ENCODE peak calls at places on chromosomes 3 and 15, in six cellular contexts. One of them, this sample, is unnamed.

GRCh38 chr3:16520636-16521579 is 7.4 kb upstream of the RFTN1 start:
- DNase-seq in MG63: no peak
- DNase-seq in kidney tubule cell: no peak
- DNase-seq in stimulated activated CD8-positive, alpha-beta memory T cell treated with anti-CD3 and anti-CD28 coated beads, Interleukin-15, amount 100 ng/mL, for 1 hour: no peak
- DNase-seq in HEK293T: no peak
- DNase-seq in substantia nigra: no peak
- DNase-seq in this sample: no peak

GRCh38 chr3:62415312-62415791 is 42.0 kb upstream of the FEZF2 start:
- DNase-seq in HEK293T: peak
- DNase-seq in stimulated activated CD8-positive, alpha-beta memory T cell treated with anti-CD3 and anti-CD28 coated beads, Interleukin-15, amount 100 ng/mL, for 1 hour: no peak
- DNase-seq in substantia nigra: no peak
- DNase-seq in kidney tubule cell: no peak
- DNase-seq in MG63: no peak
- DNase-seq in this sample: no peak

GRCh38 chr3:73141531-73141930 is 80.1 kb downstream of the EBLN2 start:
- DNase-seq in HEK293T: no peak
- DNase-seq in stimulated activated CD8-positive, alpha-beta memory T cell treated with anti-CD3 and anti-CD28 coated beads, Interleukin-15, amount 100 ng/mL, for 1 hour: no peak
- DNase-seq in substantia nigra: no peak
- DNase-seq in kidney tubule cell: no peak
- DNase-seq in MG63: no peak
- DNase-seq in this sample: no peak

GRCh38 chr15:52318729-52319500 is 23.3 kb upstream of the MYO5C start:
- DNase-seq in MG63: no peak
- DNase-seq in substantia nigra: no peak
- DNase-seq in kidney tubule cell: peak
- DNase-seq in stimulated activated CD8-positive, alpha-beta memory T cell treated with anti-CD3 and anti-CD28 coated beads, Interleukin-15, amount 100 ng/mL, for 1 hour: no peak
- DNase-seq in HEK293T: no peak
- DNase-seq in this sample: peak

GRCh38 chr3:153285194-153285641 is 123.2 kb downstream of the RAP2B start:
- DNase-seq in MG63: peak
- DNase-seq in kidney tubule cell: peak
- DNase-seq in stimulated activated CD8-positive, alpha-beta memory T cell treated with anti-CD3 and anti-CD28 coated beads, Interleukin-15, amount 100 ng/mL, for 1 hour: no peak
- DNase-seq in substantia nigra: no peak
- DNase-seq in HEK293T: no peak
- DNase-seq in this sample: peak

GRCh38 chr3:164179110-164179774 is 899.1 kb downstream of the SI start:
- DNase-seq in HEK293T: no peak
- DNase-seq in stimulated activated CD8-positive, alpha-beta memory T cell treated with anti-CD3 and anti-CD28 coated beads, Interleukin-15, amount 100 ng/mL, for 1 hour: no peak
- DNase-seq in kidney tubule cell: no peak
- DNase-seq in substantia nigra: no peak
- DNase-seq in MG63: no peak
- DNase-seq in this sample: no peak

GRCh38 chr3:55183259-55183658 is 255.4 kb upstream of the LRTM1 start:
- DNase-seq in MG63: no peak
- DNase-seq in HEK293T: no peak
- DNase-seq in substantia nigra: no peak
- DNase-seq in stimulated activated CD8-positive, alpha-beta memory T cell treated with anti-CD3 and anti-CD28 coated beads, Interleukin-15, amount 100 ng/mL, for 1 hour: no peak
- DNase-seq in kidney tubule cell: no peak
- DNase-seq in this sample: no peak

GRCh38 chr3:118974356-118975097 is 60.1 kb downstream of the IGSF11 start:
- DNase-seq in kidney tubule cell: no peak
- DNase-seq in stimulated activated CD8-positive, alpha-beta memory T cell treated with anti-CD3 and anti-CD28 coated beads, Interleukin-15, amount 100 ng/mL, for 1 hour: no peak
- DNase-seq in HEK293T: no peak
- DNase-seq in substantia nigra: no peak
- DNase-seq in MG63: no peak
- DNase-seq in this sample: no peak

GRCh38 chr3:134007819-134008218 is 21.9 kb downstream of the SLCO2A1 start:
- DNase-seq in MG63: no peak
- DNase-seq in kidney tubule cell: no peak
- DNase-seq in stimulated activated CD8-positive, alpha-beta memory T cell treated with anti-CD3 and anti-CD28 coated beads, Interleukin-15, amount 100 ng/mL, for 1 hour: no peak
- DNase-seq in substantia nigra: no peak
- DNase-seq in HEK293T: no peak
- DNase-seq in this sample: no peak

GRCh38 chr3:39103324-39103693 is 4.1 kb downstream of the GORASP1 start:
- DNase-seq in HEK293T: no peak
- DNase-seq in substantia nigra: no peak
- DNase-seq in kidney tubule cell: no peak
- DNase-seq in MG63: no peak
- DNase-seq in stimulated activated CD8-positive, alpha-beta memory T cell treated with anti-CD3 and anti-CD28 coated beads, Interleukin-15, amount 100 ng/mL, for 1 hour: no peak
- DNase-seq in this sample: no peak

GRCh38 chr15:92887869-92888268 is 12.3 kb upstream of the CHD2 start:
- DNase-seq in kidney tubule cell: no peak
- DNase-seq in MG63: no peak
- DNase-seq in stimulated activated CD8-positive, alpha-beta memory T cell treated with anti-CD3 and anti-CD28 coated beads, Interleukin-15, amount 100 ng/mL, for 1 hour: no peak
- DNase-seq in substantia nigra: no peak
- DNase-seq in HEK293T: no peak
- DNase-seq in this sample: no peak

GRCh38 chr15:39814487-39814886 is 31.8 kb upstream of the FSIP1 start:
- DNase-seq in HEK293T: no peak
- DNase-seq in MG63: no peak
- DNase-seq in kidney tubule cell: peak
- DNase-seq in substantia nigra: no peak
- DNase-seq in stimulated activated CD8-positive, alpha-beta memory T cell treated with anti-CD3 and anti-CD28 coated beads, Interleukin-15, amount 100 ng/mL, for 1 hour: no peak
- DNase-seq in this sample: no peak

GRCh38 chr3:34864011-34864410 is 775.3 kb upstream of the ARPP21 start:
- DNase-seq in MG63: no peak
- DNase-seq in stimulated activated CD8-positive, alpha-beta memory T cell treated with anti-CD3 and anti-CD28 coated beads, Interleukin-15, amount 100 ng/mL, for 1 hour: no peak
- DNase-seq in HEK293T: no peak
- DNase-seq in kidney tubule cell: peak
- DNase-seq in substantia nigra: no peak
- DNase-seq in this sample: peak

GRCh38 chr3:135944831-135945230 is 20.7 kb upstream of the PPP2R3A start:
- DNase-seq in kidney tubule cell: no peak
- DNase-seq in substantia nigra: no peak
- DNase-seq in MG63: no peak
- DNase-seq in stimulated activated CD8-positive, alpha-beta memory T cell treated with anti-CD3 and anti-CD28 coated beads, Interleukin-15, amount 100 ng/mL, for 1 hour: no peak
- DNase-seq in HEK293T: no peak
- DNase-seq in this sample: no peak

GRCh38 chr3:42605550-42606173 is 5.2 kb downstream of the NKTR start:
- DNase-seq in kidney tubule cell: peak
- DNase-seq in stimulated activated CD8-positive, alpha-beta memory T cell treated with anti-CD3 and anti-CD28 coated beads, Interleukin-15, amount 100 ng/mL, for 1 hour: no peak
- DNase-seq in HEK293T: no peak
- DNase-seq in MG63: no peak
- DNase-seq in substantia nigra: no peak
- DNase-seq in this sample: no peak